ENCODE peak calls at places on chromosomes 7 and 10, in six cellular contexts. F is H1, T is HepG2, Q is K562, D is GM12892, R is GM12878. O is an unnamed sample.

GRCh38 chr10:62818426-62819011 is 2.4 kb upstream of the EGR2 start:
- DNase-seq in F (peak; percentile 81), T (no peak), Q (no peak), D (no peak), R (no peak), O (no peak)

GRCh38 chr7:46153951-46154787 is 233.1 kb upstream of the IGFBP3 start:
- DNase-seq in F (no peak), T (peak; percentile 87), Q (no peak), D (no peak), R (peak; percentile 55), O (no peak)

GRCh38 chr10:66942407-66942806 is 16.6 kb downstream of the LRRTM3 start:
- DNase-seq in F (no peak), T (no peak), Q (no peak), D (no peak), R (no peak), O (no peak)

GRCh38 chr7:82247814-82248433 is 195.7 kb downstream of the CACNA2D1 start:
- DNase-seq in F (no peak), T (no peak), Q (no peak), D (no peak), R (no peak), O (no peak)

GRCh38 chr7:142916508-142916907 is 17.0 kb downstream of the TRPV5 start:
- DNase-seq in F (no peak), T (no peak), Q (no peak), D (no peak), R (no peak), O (no peak)

GRCh38 chr10:84329094-84329611 is 764 bp downstream of the CCSER2 start:
- DNase-seq in F (no peak), T (peak; percentile 47), Q (peak; percentile 74), D (peak; percentile 35), R (no peak), O (no peak)

GRCh38 chr7:28536259-28536658 is 123.9 kb downstream of the CREB5 start:
- DNase-seq in F (peak; percentile 52), T (no peak), Q (no peak), D (no peak), R (no peak), O (no peak)

GRCh38 chr10:86449926-86450558 is 71.5 kb downstream of the WAPL start:
- DNase-seq in F (no peak), T (no peak), Q (no peak), D (no peak), R (no peak), O (no peak)

GRCh38 chr7:70193514-70193913 is 595.2 kb downstream of the AUTS2 start:
- DNase-seq in F (no peak), T (no peak), Q (peak; percentile 3), D (no peak), R (no peak), O (no peak)

GRCh38 chr7:30135271-30135550 is 425 bp downstream of the MTURN start:
- DNase-seq in F (no peak), T (no peak), Q (no peak), D (no peak), R (no peak), O (no peak)

GRCh38 chr7:30136743-30137485 is 2.1 kb downstream of the MTURN start:
- DNase-seq in F (peak; percentile 17), T (no peak), Q (no peak), D (no peak), R (no peak), O (no peak)

GRCh38 chr7:30134523-30135270 is at the start of gene MTURN:
- DNase-seq in F (peak; percentile 96), T (peak; percentile 54), Q (peak; percentile 91), D (peak; percentile 91), R (peak; percentile 4), O (peak; percentile 93)

GRCh38 chr7:30136339-30136738 is 1.6 kb downstream of the MTURN start:
- DNase-seq in F (peak; percentile 52), T (no peak), Q (no peak), D (no peak), R (no peak), O (no peak)

DNA sequence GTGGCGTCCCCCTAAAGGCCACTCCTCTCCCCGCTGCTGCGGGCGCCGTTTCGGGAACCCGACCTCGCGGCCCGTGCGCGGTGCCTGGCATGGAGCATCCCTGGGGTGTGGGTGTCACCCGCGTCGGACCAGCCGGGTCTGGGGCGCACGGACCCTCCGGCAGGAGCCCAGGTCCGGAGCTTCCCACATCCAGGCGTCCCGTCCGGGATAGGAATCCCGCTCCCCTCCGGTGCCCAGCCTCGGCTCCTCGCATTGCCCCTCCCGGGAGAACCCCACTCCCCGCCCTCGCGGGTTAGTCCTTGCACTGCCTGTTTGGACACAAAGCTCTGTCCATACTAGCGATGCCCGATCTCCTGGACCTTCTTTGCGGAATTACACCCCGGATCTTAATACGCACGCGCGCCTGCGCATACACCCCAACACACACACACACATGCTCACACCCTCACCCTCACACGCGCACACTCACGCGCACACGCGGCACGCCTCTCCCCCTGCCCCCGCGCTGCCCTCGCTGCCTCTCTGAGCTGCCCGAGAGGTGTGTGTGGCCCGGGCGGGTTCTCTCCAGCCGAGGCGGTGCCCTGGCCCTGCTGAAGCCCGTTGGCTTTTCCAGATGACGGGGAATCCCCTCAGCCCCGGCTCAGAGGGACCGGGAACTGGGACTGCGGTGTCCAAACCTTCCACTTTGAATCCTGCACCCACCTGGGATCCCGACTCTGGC is 925 bp downstream of the MTURN start:
- DNase-seq in F (peak; percentile 72), T (peak; percentile 30), Q (no peak), D (peak; percentile 51), R (no peak), O (peak; percentile 54)
- TF ChIP-seq POLR2A in F (no peak), T (no peak), Q (no peak), D (no peak), R (no peak), O (no peak)

GRCh38 chr7:85191383-85191782 is 4.5 kb upstream of the SEMA3D start:
- DNase-seq in F (no peak), T (no peak), Q (no peak), D (no peak), R (no peak), O (no peak)
- TF ChIP-seq TAF1 in F (no peak), T (no peak), Q (no peak), D (no peak), R (no peak), O (no peak)

GRCh38 chr10:71216751-71217265 is 4.4 kb downstream of the UNC5B start:
- DNase-seq in F (no peak), T (no peak), Q (no peak), D (no peak), R (no peak), O (no peak)

GRCh38 chr10:71218833-71219120 is 6.4 kb downstream of the UNC5B start:
- DNase-seq in F (no peak), T (no peak), Q (no peak), D (no peak), R (no peak), O (no peak)

GRCh38 chr10:71218046-71218832 is 5.9 kb downstream of the UNC5B start:
- DNase-seq in F (no peak), T (peak; percentile 20), Q (no peak), D (no peak), R (no peak), O (no peak)

GRCh38 chr10:71216363-71216695 is 4.0 kb downstream of the UNC5B start:
- DNase-seq in F (no peak), T (no peak), Q (no peak), D (no peak), R (no peak), O (no peak)

GRCh38 chr10:71217266-71218045 is 5.1 kb downstream of the UNC5B start:
- DNase-seq in F (no peak), T (no peak), Q (no peak), D (no peak), R (no peak), O (no peak)
- TF ChIP-seq POLR2AphosphoS5 in F (peak; percentile 12), T (no peak), Q (no peak), D (no peak), R (no peak), O (no peak)

GRCh38 chr10:80203835-80204148 is 1.5 kb downstream of the ANXA11 start:
- DNase-seq in F (no peak), T (no peak), Q (no peak), D (no peak), R (no peak), O (no peak)

GRCh38 chr10:80201592-80202256 is 3.6 kb downstream of the ANXA11 start:
- DNase-seq in F (no peak), T (no peak), Q (peak; percentile 71), D (no peak), R (no peak), O (no peak)

GRCh38 chr10:80204193-80204714 is 1.1 kb downstream of the ANXA11 start:
- DNase-seq in F (no peak), T (peak; percentile 16), Q (no peak), D (no peak), R (no peak), O (no peak)

GRCh38 chr10:80204801-80205477 is 398 bp downstream of the ANXA11 start:
- DNase-seq in F (no peak), T (no peak), Q (peak; percentile 69), D (peak; percentile 48), R (no peak), O (peak; percentile 56)

DNA sequence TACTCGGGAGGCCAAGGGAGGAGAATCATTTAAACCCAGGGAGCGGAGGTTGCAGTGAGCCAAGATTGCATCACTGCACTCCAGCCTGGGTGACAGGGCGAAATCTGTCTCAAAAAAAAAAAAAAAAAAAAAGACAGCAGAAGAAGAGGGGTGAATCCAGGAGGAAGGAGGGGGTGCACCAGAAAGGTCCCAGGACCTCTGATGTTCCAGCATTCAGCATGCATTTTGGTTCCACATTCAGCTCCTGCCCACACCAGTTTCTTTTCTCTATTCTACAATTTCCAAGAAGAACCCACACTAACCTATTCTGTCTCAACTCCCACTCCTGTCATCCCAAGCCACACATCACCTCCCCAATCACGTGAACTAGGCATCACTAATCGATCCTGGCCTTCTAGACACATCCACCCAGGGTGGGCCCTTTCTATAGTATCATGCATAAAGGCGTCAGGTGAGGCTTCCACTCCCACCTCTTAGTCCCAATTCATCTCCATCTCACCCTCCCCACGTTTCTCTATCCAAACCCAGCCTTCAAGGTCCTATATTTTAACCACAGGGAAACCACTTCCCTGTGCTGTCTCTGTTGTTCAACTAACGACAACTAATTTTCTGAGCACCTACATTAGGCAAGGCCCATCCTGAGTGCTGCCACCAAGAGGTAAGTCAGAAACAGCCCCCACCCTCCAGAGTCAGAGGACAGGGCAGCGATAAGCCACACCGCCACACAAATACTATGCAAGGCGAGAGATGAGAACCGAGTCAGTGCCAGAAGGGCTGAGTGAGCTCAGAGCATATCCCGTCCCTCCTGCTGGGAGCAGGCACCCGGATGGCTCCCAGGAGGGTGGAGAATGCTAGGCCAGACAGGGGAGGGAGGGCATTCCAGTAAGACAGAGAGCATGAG is 2.2 kb downstream of the ANXA11 start:
- DNase-seq in F (no peak), T (peak; percentile 77), Q (peak; percentile 94), D (peak; percentile 41), R (peak; percentile 55), O (no peak)
- TF ChIP-seq POLR2A in F (no peak), T (no peak), Q (peak; percentile 37), D (peak; percentile 40), R (peak; percentile 63), O (no peak)

DNA sequence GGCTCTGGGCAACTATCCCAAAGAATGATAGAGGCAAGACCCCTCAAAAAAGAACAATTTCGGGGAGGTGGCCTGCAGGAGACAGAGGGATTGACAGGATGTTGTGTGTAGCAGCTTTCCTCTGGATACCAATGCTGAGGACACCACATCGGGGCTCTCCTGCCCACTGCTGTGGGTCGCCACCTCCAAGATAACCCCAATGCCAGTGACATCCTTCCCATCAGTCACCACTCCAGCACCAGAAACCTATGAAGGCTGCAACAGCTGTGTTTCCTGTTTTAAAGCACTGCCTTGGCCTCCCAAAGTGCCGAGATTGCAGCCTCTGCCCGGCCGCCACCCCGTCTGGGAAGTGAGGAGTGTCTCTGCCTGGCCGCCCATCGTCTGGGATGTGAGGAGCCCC is 17.6 kb downstream of the ARHGAP19 start:
- DNase-seq in F (no peak), T (no peak), Q (no peak), D (no peak), R (no peak), O (no peak)
- TF ChIP-seq TAF1 in F (no peak), T (no peak), Q (no peak), D (no peak), R (no peak), O (no peak)